ENCODE peak calls at places on chromosome 22, in six cellular contexts. N is CD8-positive, alpha-beta T cell; M is hepatocyte; I is A673; B is adrenal gland; D is upper lobe of right lung. W is an unnamed sample.
A peak's percentile ranks its signal among the peaks of the same experiment; 100 is the strongest.

GRCh38 chr22:28950567-28951411 is 67.4 kb downstream of the ZNRF3 start:
- DNase-seq in D (no peak), N (no peak), I (no peak), B (no peak), M (no peak), W (no peak)

GRCh38 chr22:46056169-46057041 is 79.4 kb upstream of the WNT7B start:
- DNase-seq in B (peak; percentile 74), D (peak; percentile 64), I (peak; percentile 57), N (no peak), M (no peak), W (peak; percentile 40)

GRCh38 chr22:45997077-45997774 is 20.3 kb upstream of the WNT7B start:
- DNase-seq in N (no peak), B (peak; percentile 99), D (peak; percentile 89), I (peak; percentile 63), M (peak; percentile 69), W (peak; percentile 95)

GRCh38 chr22:19759994-19760651 is 455 bp upstream of the TBX1 start:
- DNase-seq in D (no peak), I (no peak), M (no peak), N (no peak), B (no peak), W (no peak)

GRCh38 chr22:49951678-49951985 is 8.9 kb upstream of the PIM3 start:
- DNase-seq in B (no peak), N (no peak), I (no peak), M (no peak), D (no peak), W (no peak)

GRCh38 chr22:39469326-39469680 is 12.5 kb downstream of the MGAT3 start:
- DNase-seq in I (no peak), D (no peak), M (no peak), N (no peak), B (no peak), W (no peak)

GRCh38 chr22:31344369-31345330 is 1.5 kb downstream of the PATZ1 start:
- DNase-seq in N (peak; percentile 27), M (peak; percentile 58), B (peak; percentile 73), D (peak; percentile 68), I (peak; percentile 22), W (peak; percentile 19)

GRCh38 chr22:50280708-50281383 is 10.7 kb upstream of the MAPK11 start:
- DNase-seq in I (no peak), B (no peak), N (no peak), M (no peak), D (no peak), W (no peak)

GRCh38 chr22:17921871-17922821 is 102.2 kb downstream of the MICAL3 start:
- DNase-seq in D (no peak), M (peak; percentile 79), I (no peak), B (peak; percentile 46), N (no peak), W (peak; percentile 51)

GRCh38 chr22:23775779-23776375 is 3.2 kb downstream of the MMP11 start:
- DNase-seq in B (no peak), M (peak; percentile 4), I (no peak), N (no peak), D (no peak), W (no peak)

GRCh38 chr22:20606041-20606783 is 98.8 kb downstream of the MED15 start:
- DNase-seq in M (peak; percentile 93), B (peak; percentile 75), I (peak; percentile 70), D (peak; percentile 92), N (peak; percentile 70), W (peak; percentile 50)

GRCh38 chr22:50059185-50059880 is 1.2 kb upstream of the TTLL8 start:
- DNase-seq in D (no peak), N (no peak), I (peak; percentile 53), M (peak; percentile 72), B (no peak), W (no peak)

GRCh38 chr22:35102663-35103062 is 36.7 kb downstream of the ISX start:
- DNase-seq in I (peak; percentile 23), D (no peak), B (no peak), M (peak; percentile 77), N (no peak), W (no peak)

GRCh38 chr22:49964493-49965290 is 4.1 kb downstream of the PIM3 start:
- DNase-seq in N (no peak), I (no peak), D (peak; percentile 63), M (peak; percentile 10), B (peak; percentile 59), W (peak; percentile 17)

GRCh38 chr22:27801197-27801615 is 350 bp downstream of the MN1 start:
- DNase-seq in B (no peak), I (peak; percentile 64), N (peak; percentile 25), D (peak; percentile 69), M (peak; percentile 61), W (peak; percentile 48)

GRCh38 chr22:19576460-19577421 is 52.5 kb upstream of the CLDN5 start:
- DNase-seq in B (no peak), N (peak; percentile 26), I (peak; percentile 22), D (no peak), M (peak; percentile 32), W (peak; percentile 48)

GRCh38 chr22:17381237-17381913 is 12.1 kb downstream of the CECR2 start:
- DNase-seq in M (peak; percentile 64), I (no peak), N (no peak), B (no peak), D (no peak), W (no peak)

GRCh38 chr22:19109198-19110063 is 12.8 kb downstream of the DGCR2 start:
- DNase-seq in I (peak; percentile 30), M (peak; percentile 63), D (peak; percentile 49), N (peak; percentile 50), B (peak; percentile 77), W (no peak)

GRCh38 chr22:27124336-27125023 is 467.1 kb downstream of the MIAT start:
- DNase-seq in N (no peak), D (no peak), I (no peak), B (peak; percentile 63), M (no peak), W (peak; percentile 34)

GRCh38 chr22:31451709-31452571 is 37.7 kb downstream of the EIF4ENIF1 start:
- DNase-seq in D (no peak), B (no peak), I (peak; percentile 49), M (peak; percentile 28), N (no peak), W (no peak)

GRCh38 chr22:26428515-26429457 is at the start of gene ASPHD2:
- DNase-seq in M (peak; percentile 83), B (peak; percentile 66), I (peak; percentile 80), D (peak; percentile 82), N (peak; percentile 80), W (peak; percentile 54)

GRCh38 chr22:25763239-25763777 is 21.3 kb downstream of the MYO18B start:
- DNase-seq in N (no peak), D (no peak), I (no peak), M (no peak), B (no peak), W (no peak)

GRCh38 chr22:30253205-30253852 is 6.8 kb upstream of the LIF start:
- DNase-seq in D (peak; percentile 77), B (no peak), I (no peak), N (no peak), M (peak; percentile 77), W (peak; percentile 80)

GRCh38 chr22:36368359-36368983 is 19.3 kb downstream of the MYH9 start:
- DNase-seq in M (peak; percentile 50), N (peak; percentile 53), B (peak; percentile 73), I (peak; percentile 86), D (no peak), W (no peak)
- TF ChIP-seq CTCF in M (no peak), N (no peak), B (no peak), I (no peak), D (peak; percentile 13), W (no peak)

DNA sequence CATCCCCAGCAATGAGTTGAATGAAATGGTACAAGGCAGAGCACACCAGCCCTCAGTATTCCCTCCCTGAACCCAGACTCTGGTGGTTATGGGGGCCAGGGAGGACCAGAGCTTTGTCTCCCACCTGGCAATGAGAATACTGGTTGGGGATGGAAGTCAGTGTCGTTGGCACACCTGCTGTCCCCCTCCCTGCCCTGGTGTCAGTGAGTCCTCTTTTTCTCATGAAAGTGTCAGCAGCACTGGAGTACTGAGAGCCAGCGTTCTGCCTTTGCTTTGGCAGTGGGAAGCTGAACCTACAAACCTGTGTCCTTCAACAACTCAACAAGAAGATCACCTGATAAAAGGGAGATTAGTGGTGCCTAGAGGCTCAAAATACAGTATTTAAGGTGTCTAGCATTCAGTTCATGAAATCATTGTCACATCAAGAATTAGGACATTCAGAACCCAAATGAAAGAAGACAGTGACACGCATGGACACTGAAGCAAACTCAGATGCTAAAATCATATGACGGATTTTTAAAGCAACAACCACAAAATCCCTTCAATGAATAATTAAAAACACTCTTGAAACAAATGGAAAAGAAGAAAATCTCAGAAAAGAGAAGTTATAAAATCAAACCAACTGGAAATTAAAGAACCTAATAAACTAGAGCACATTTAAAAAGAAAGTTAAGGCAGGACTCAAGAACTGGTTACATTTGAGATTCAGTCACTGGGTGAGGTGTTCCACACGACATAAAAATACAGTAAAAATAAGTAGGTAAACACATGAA is 77.5 kb upstream of the VPREB1 start:
- DNase-seq in I (no peak), M (no peak), D (no peak), N (no peak), B (no peak), W (no peak)
- H3K27ac ChIP-seq in I (no peak overlapping the region), M (no peak overlapping the region), D (no peak overlapping the region), N (no peak overlapping the region), B (no peak overlapping the region), W (no peak overlapping the region)

DNA sequence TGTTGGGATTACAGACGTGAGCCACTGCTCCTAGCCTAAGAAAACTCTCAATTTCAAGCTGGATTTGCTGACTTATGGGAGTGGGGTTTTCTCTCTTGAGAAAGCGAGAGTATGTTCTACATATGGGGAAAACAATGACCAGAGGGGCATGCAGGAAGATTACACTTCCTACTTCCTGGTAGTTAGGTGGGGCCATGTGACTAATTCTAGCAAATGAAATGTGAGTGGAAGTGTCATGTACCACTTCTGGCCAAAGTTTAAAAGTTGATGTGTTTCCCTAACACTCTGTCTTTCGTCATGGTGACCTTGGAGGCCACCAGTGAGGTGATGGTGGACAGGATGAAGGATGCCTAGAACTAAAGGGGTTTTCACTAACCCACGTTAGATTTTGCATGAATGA is 50.5 kb downstream of the PARVG start:
- DNase-seq in I (no peak), N (no peak), D (no peak), B (no peak), M (no peak), W (no peak)
- TF ChIP-seq CTCF in I (no peak), N (no peak), D (no peak), B (no peak), M (no peak), W (no peak)

GRCh38 chr22:42745118-42745517 is 24.4 kb upstream of the A4GALT start:
- DNase-seq in D (no peak), N (no peak), B (no peak), I (no peak), M (peak; percentile 71), W (no peak)

GRCh38 chr22:42742940-42743339 is 22.3 kb upstream of the A4GALT start:
- DNase-seq in N (no peak), B (no peak), M (no peak), I (no peak), D (no peak), W (peak; percentile 73)

GRCh38 chr22:42747701-42748513 is 27.2 kb upstream of the A4GALT start:
- DNase-seq in M (peak; percentile 19), D (no peak), I (peak; percentile 34), B (no peak), N (no peak), W (peak; percentile 57)

DNA sequence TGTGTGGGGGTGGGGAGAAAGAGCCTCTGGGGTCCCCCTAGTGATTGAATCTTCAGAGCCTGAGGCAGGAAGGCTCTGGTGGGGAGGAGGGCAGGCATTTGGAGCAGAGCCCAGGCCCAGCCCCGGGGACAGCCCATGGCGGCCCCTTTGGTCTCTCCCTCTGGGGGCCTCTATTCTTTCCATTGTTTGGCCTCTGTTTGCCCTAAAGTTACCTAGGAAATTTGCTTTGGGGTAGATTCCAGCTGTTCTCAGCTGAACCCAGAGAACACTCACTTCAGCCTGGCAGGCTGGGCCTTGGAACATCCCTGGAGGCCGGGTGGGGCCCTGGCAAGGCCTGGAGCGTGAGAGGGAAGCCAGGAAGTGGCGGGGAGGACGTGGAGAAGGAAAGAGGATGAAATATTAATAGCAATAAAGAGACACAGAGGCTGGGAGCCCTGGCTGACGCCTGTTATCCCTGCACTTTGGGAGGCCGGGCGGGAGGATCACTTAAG is 22.9 kb upstream of the A4GALT start:
- DNase-seq in N (no peak), B (peak; percentile 80), D (no peak), M (peak; percentile 67), I (peak; percentile 46), W (peak; percentile 91)
- H3K27ac ChIP-seq in N (no peak overlapping the region), B (peak overlapping the region; percentile 41), D (peak overlapping the region; percentile 83), M (peak overlapping the region; percentile 60), I (peak overlapping the region; percentile 65), W (peak overlapping the region; percentile 75)

W was measured in heart right ventricle.